ENCODE peak calls at places on chromosomes 6 and 20, in nine cellular contexts. One of them, this sample, is unnamed.

GRCh38 chr6:55003726-55004415 is 157.3 kb downstream of the FAM83B start:
- DNase-seq in head of caudate nucleus: no peak
- DNase-seq in NCI-H1694: no peak
- DNase-seq in AG09319: no peak
- DNase-seq in stimulated activated CD4-positive, alpha-beta T cell treated with anti-CD3 and anti-CD28 coated beads, Interleukin-2, amount 100 ng/mL, for 24 hours: no peak
- DNase-seq in epithelial cell of proximal tubule: no peak
- DNase-seq in ovary: no peak
- DNase-seq in GM12865: no peak
- DNase-seq in activated naive CD4-positive, alpha-beta T cell treated with anti-CD3 and anti-CD28 coated beads for 36 hours: no peak
- DNase-seq in this sample: no peak

GRCh38 chr20:35315199-35316020 is 23.2 kb upstream of the FAM83C start:
- DNase-seq in activated naive CD4-positive, alpha-beta T cell treated with anti-CD3 and anti-CD28 coated beads for 36 hours: no peak
- DNase-seq in epithelial cell of proximal tubule: no peak
- DNase-seq in AG09319: no peak
- DNase-seq in NCI-H1694: no peak
- DNase-seq in head of caudate nucleus: peak
- DNase-seq in ovary: no peak
- DNase-seq in GM12865: no peak
- DNase-seq in stimulated activated CD4-positive, alpha-beta T cell treated with anti-CD3 and anti-CD28 coated beads, Interleukin-2, amount 100 ng/mL, for 24 hours: no peak
- DNase-seq in this sample: no peak

GRCh38 chr6:118893882-118894424 is at the start of gene ASF1A:
- DNase-seq in head of caudate nucleus: peak
- DNase-seq in epithelial cell of proximal tubule: peak
- DNase-seq in NCI-H1694: peak
- DNase-seq in stimulated activated CD4-positive, alpha-beta T cell treated with anti-CD3 and anti-CD28 coated beads, Interleukin-2, amount 100 ng/mL, for 24 hours: peak
- DNase-seq in AG09319: peak
- DNase-seq in GM12865: peak
- DNase-seq in activated naive CD4-positive, alpha-beta T cell treated with anti-CD3 and anti-CD28 coated beads for 36 hours: peak
- DNase-seq in ovary: peak
- DNase-seq in this sample: peak

GRCh38 chr20:52622086-52622485 is 350.1 kb upstream of the TSHZ2 start:
- DNase-seq in GM12865: no peak
- DNase-seq in stimulated activated CD4-positive, alpha-beta T cell treated with anti-CD3 and anti-CD28 coated beads, Interleukin-2, amount 100 ng/mL, for 24 hours: no peak
- DNase-seq in AG09319: no peak
- DNase-seq in NCI-H1694: no peak
- DNase-seq in epithelial cell of proximal tubule: no peak
- DNase-seq in head of caudate nucleus: no peak
- DNase-seq in ovary: no peak
- DNase-seq in activated naive CD4-positive, alpha-beta T cell treated with anti-CD3 and anti-CD28 coated beads for 36 hours: no peak
- DNase-seq in this sample: no peak

GRCh38 chr6:104229057-104229456 is 630.7 kb downstream of the HACE1 start:
- DNase-seq in AG09319: no peak
- DNase-seq in GM12865: no peak
- DNase-seq in head of caudate nucleus: no peak
- DNase-seq in activated naive CD4-positive, alpha-beta T cell treated with anti-CD3 and anti-CD28 coated beads for 36 hours: no peak
- DNase-seq in NCI-H1694: no peak
- DNase-seq in epithelial cell of proximal tubule: no peak
- DNase-seq in ovary: no peak
- DNase-seq in stimulated activated CD4-positive, alpha-beta T cell treated with anti-CD3 and anti-CD28 coated beads, Interleukin-2, amount 100 ng/mL, for 24 hours: no peak
- DNase-seq in this sample: no peak

GRCh38 chr20:56624786-56625681 is 4.1 kb upstream of the TFAP2C start:
- DNase-seq in stimulated activated CD4-positive, alpha-beta T cell treated with anti-CD3 and anti-CD28 coated beads, Interleukin-2, amount 100 ng/mL, for 24 hours: peak
- DNase-seq in NCI-H1694: no peak
- DNase-seq in head of caudate nucleus: no peak
- DNase-seq in ovary: no peak
- DNase-seq in epithelial cell of proximal tubule: no peak
- DNase-seq in GM12865: no peak
- DNase-seq in AG09319: no peak
- DNase-seq in activated naive CD4-positive, alpha-beta T cell treated with anti-CD3 and anti-CD28 coated beads for 36 hours: no peak
- DNase-seq in this sample: peak

GRCh38 chr6:126535138-126535537 is 195.2 kb downstream of the CENPW start:
- DNase-seq in AG09319: no peak
- DNase-seq in activated naive CD4-positive, alpha-beta T cell treated with anti-CD3 and anti-CD28 coated beads for 36 hours: no peak
- DNase-seq in epithelial cell of proximal tubule: no peak
- DNase-seq in stimulated activated CD4-positive, alpha-beta T cell treated with anti-CD3 and anti-CD28 coated beads, Interleukin-2, amount 100 ng/mL, for 24 hours: no peak
- DNase-seq in ovary: no peak
- DNase-seq in head of caudate nucleus: no peak
- DNase-seq in NCI-H1694: no peak
- DNase-seq in GM12865: no peak
- DNase-seq in this sample: no peak

GRCh38 chr20:18633411-18633810 is 45.6 kb downstream of the DTD1 start:
- DNase-seq in epithelial cell of proximal tubule: no peak
- DNase-seq in ovary: no peak
- DNase-seq in NCI-H1694: no peak
- DNase-seq in head of caudate nucleus: no peak
- DNase-seq in activated naive CD4-positive, alpha-beta T cell treated with anti-CD3 and anti-CD28 coated beads for 36 hours: no peak
- DNase-seq in stimulated activated CD4-positive, alpha-beta T cell treated with anti-CD3 and anti-CD28 coated beads, Interleukin-2, amount 100 ng/mL, for 24 hours: no peak
- DNase-seq in AG09319: no peak
- DNase-seq in GM12865: no peak
- DNase-seq in this sample: no peak

GRCh38 chr6:29792123-29793035 is 35.2 kb upstream of the HLA-G start:
- DNase-seq in head of caudate nucleus: peak
- DNase-seq in activated naive CD4-positive, alpha-beta T cell treated with anti-CD3 and anti-CD28 coated beads for 36 hours: peak
- DNase-seq in AG09319: no peak
- DNase-seq in ovary: peak
- DNase-seq in stimulated activated CD4-positive, alpha-beta T cell treated with anti-CD3 and anti-CD28 coated beads, Interleukin-2, amount 100 ng/mL, for 24 hours: peak
- DNase-seq in epithelial cell of proximal tubule: no peak
- DNase-seq in GM12865: peak
- DNase-seq in NCI-H1694: no peak
- DNase-seq in this sample: peak

GRCh38 chr6:44305200-44305725 is 7.9 kb downstream of the AARS2 start:
- DNase-seq in ovary: no peak
- DNase-seq in GM12865: no peak
- DNase-seq in AG09319: no peak
- DNase-seq in head of caudate nucleus: no peak
- DNase-seq in activated naive CD4-positive, alpha-beta T cell treated with anti-CD3 and anti-CD28 coated beads for 36 hours: no peak
- DNase-seq in NCI-H1694: no peak
- DNase-seq in epithelial cell of proximal tubule: no peak
- DNase-seq in stimulated activated CD4-positive, alpha-beta T cell treated with anti-CD3 and anti-CD28 coated beads, Interleukin-2, amount 100 ng/mL, for 24 hours: no peak
- DNase-seq in this sample: no peak